ENCODE peak calls at places on chromosome X, in six cellular contexts. T is neural crest cell; O is naive thymus-derived CD8-positive, alpha-beta T cell; M is prostate gland; D is pons; I is Calu3. C is an unnamed sample.

GRCh38 chrX:41045960-41046567 is 39.2 kb upstream of the USP9X start:
- DNase-seq in T (no peak), O (no peak), M (no peak), D (no peak), I (no peak), C (no peak)

GRCh38 chrX:119728487-119728886 is 29.9 kb upstream of the SOWAHD start:
- DNase-seq in T (no peak), O (no peak), M (no peak), D (no peak), I (peak), C (no peak)

GRCh38 chrX:42707742-42708141 is 70.2 kb downstream of the PPP1R2C start:
- DNase-seq in T (no peak), O (no peak), M (no peak), D (no peak), I (no peak), C (no peak)

GRCh38 chrX:118726887-118727685 is at the start of gene IL13RA1:
- DNase-seq in T (peak), O (no peak), M (peak), D (peak), I (peak), C (peak)

GRCh38 chrX:12741416-12741815 is 49.8 kb upstream of the PRPS2 start:
- DNase-seq in T (no peak), O (no peak), M (peak), D (no peak), I (peak), C (no peak)

GRCh38 chrX:130788786-130789581 is 114.0 kb downstream of the ENOX2 start:
- DNase-seq in T (no peak), O (no peak), M (no peak), D (no peak), I (no peak), C (no peak)

GRCh38 chrX:6505960-6506359 is 29.0 kb downstream of the VCX3A start:
- DNase-seq in T (no peak), O (no peak), M (no peak), D (no peak), I (no peak), C (no peak)

GRCh38 chrX:101191217-101191750 is 28.3 kb upstream of the DRP2 start:
- DNase-seq in T (peak), O (no peak), M (no peak), D (no peak), I (no peak), C (no peak)

GRCh38 chrX:104335765-104336164 is 81.0 kb upstream of the ESX1 start:
- DNase-seq in T (no peak), O (no peak), M (no peak), D (no peak), I (no peak), C (no peak)

GRCh38 chrX:13734278-13735172 is at the start of the genes OFD1 and TRAPPC2:
- DNase-seq in T (peak), O (peak), M (peak), D (peak), I (peak), C (peak)

GRCh38 chrX:118977424-118977823 is 3.0 kb downstream of the LONRF3 start:
- DNase-seq in T (no peak), O (no peak), M (no peak), D (no peak), I (no peak), C (no peak)

GRCh38 chrX:12978205-12979010 is 3.5 kb downstream of the TMSB4X start:
- DNase-seq in T (peak), O (peak), M (no peak), D (peak), I (peak), C (no peak)

GRCh38 chrX:45669715-45670360 is 469.2 kb upstream of the DIPK2B start:
- DNase-seq in T (no peak), O (no peak), M (no peak), D (no peak), I (no peak), C (no peak)